ENCODE peak calls at places on chromosomes 1 and 21, in ten cellular contexts. G, D, H, I, V, J, M, X, L and F are unnamed samples.

GRCh38 chr21:40902299-40902698 is 55.3 kb upstream of the DSCAM start:
- DNase-seq in H (no peak), M (no peak), D (no peak), I (no peak), X (no peak), L (no peak), V (peak; percentile 97), J (no peak), G (no peak), F (no peak)

GRCh38 chr1:51663105-51663504 is 46.2 kb downstream of the OSBPL9 start:
- DNase-seq in G (no peak), J (no peak), I (no peak), X (no peak), L (no peak), V (no peak), H (no peak), M (no peak), D (no peak), F (no peak)

GRCh38 chr1:53460211-53460634 is 1.0 kb downstream of the DMRTB1 start:
- DNase-seq in H (no peak), X (no peak), L (no peak), D (no peak), I (no peak), G (no peak), M (no peak), J (no peak), V (no peak), F (no peak)

GRCh38 chr1:113429461-113430153 is 39.3 kb downstream of the MAGI3 start:
- DNase-seq in D (no peak), X (no peak), L (no peak), M (no peak), G (peak; percentile 27), H (no peak), V (no peak), J (no peak), I (peak; percentile 15), F (no peak)

GRCh38 chr1:88661188-88661587 is 22.9 kb upstream of the PKN2 start:
- DNase-seq in D (no peak), L (no peak), G (peak; percentile 9), V (no peak), X (no peak), I (no peak), M (no peak), J (no peak), H (no peak), F (no peak)

GRCh38 chr21:37232274-37233018 is 34.7 kb downstream of the VPS26C start:
- DNase-seq in X (no peak), G (no peak), V (no peak), J (no peak), M (no peak), H (no peak), I (no peak), D (no peak), L (no peak), F (no peak)

GRCh38 chr1:109307363-109308021 is 681 bp upstream of the MYBPHL start:
- DNase-seq in L (no peak), I (no peak), X (no peak), G (no peak), J (no peak), H (no peak), M (no peak), V (peak; percentile 83), D (no peak), F (no peak)

GRCh38 chr1:156433032-156433431 is 64.0 kb downstream of the RHBG start:
- DNase-seq in I (no peak), H (no peak), X (no peak), G (no peak), V (no peak), M (no peak), D (no peak), L (no peak), J (no peak), F (no peak)

GRCh38 chr1:180116964-180117763 is 37.5 kb upstream of the QSOX1 start:
- DNase-seq in G (no peak), M (no peak), D (no peak), X (no peak), H (peak; percentile 46), I (peak; percentile 36), L (no peak), J (no peak), V (no peak), F (no peak)

GRCh38 chr1:201625711-201626300 is 86.9 kb downstream of the NAV1 start:
- DNase-seq in I (peak; percentile 45), L (no peak), H (no peak), X (no peak), V (no peak), G (no peak), D (no peak), M (no peak), J (no peak), F (no peak)

GRCh38 chr1:183457449-183457848 is 14.8 kb upstream of the SMG7 start:
- DNase-seq in L (no peak), X (no peak), M (no peak), J (no peak), V (no peak), D (no peak), H (no peak), I (no peak), G (no peak), F (no peak)

GRCh38 chr21:42061866-42062542 is 9.1 kb upstream of the UMODL1 start:
- DNase-seq in V (peak; percentile 89), D (no peak), H (no peak), M (peak; percentile 48), X (no peak), J (peak; percentile 60), G (no peak), I (no peak), L (no peak), F (no peak)

GRCh38 chr1:30216602-30217001 is 506.8 kb downstream of the MATN1 start:
- DNase-seq in G (no peak), M (no peak), D (no peak), I (no peak), L (no peak), J (no peak), V (no peak), X (no peak), H (no peak), F (no peak)

GRCh38 chr1:67211589-67212563 is 45.6 kb downstream of the IL23R start:
- DNase-seq in X (no peak), J (peak; percentile 32), G (peak; percentile 17), H (peak; percentile 16), V (peak; percentile 77), D (peak; percentile 3), L (no peak), I (peak; percentile 40), M (no peak), F (no peak)

GRCh38 chr1:67001682-67002425 is 52.1 kb downstream of the SLC35D1 start:
- DNase-seq in X (no peak), I (no peak), M (no peak), L (no peak), V (no peak), J (no peak), G (no peak), D (no peak), H (no peak), F (no peak)

GRCh38 chr21:36207577-36208320 is 51.1 kb downstream of the DOP1B start:
- DNase-seq in G (peak; percentile 85), V (no peak), L (no peak), I (peak; percentile 79), X (peak; percentile 17), H (no peak), J (no peak), D (no peak), M (no peak), F (no peak)

GRCh38 chr1:230681599-230681998 is 32.3 kb downstream of the AGT start:
- DNase-seq in L (no peak), G (peak; percentile 76), V (peak; percentile 85), H (no peak), J (no peak), I (peak; percentile 89), X (peak; percentile 62), M (no peak), D (no peak), F (no peak)

GRCh38 chr1:2394761-2395160 is 3.1 kb downstream of the RER1 start:
- DNase-seq in D (no peak), H (no peak), V (no peak), X (no peak), L (no peak), M (no peak), I (no peak), J (no peak), G (no peak), F (no peak)